ENCODE peak calls at places on chromosomes 3 and 15, in seven cellular contexts. A is breast epithelium, J is fibroblast of lung, U is thoracic aorta, H is astrocyte, X is body of pancreas, Z is bronchial epithelial cell. Q is an unnamed sample.
A peak's percentile ranks its signal among the peaks of the same experiment; 100 is the strongest.

GRCh38 chr3:194321666-194322640 is 29.2 kb downstream of the CPN2 start:
- DNase-seq in X (no peak), H (no peak), J (no peak), U (no peak), Z (no peak), A (no peak), Q (no peak)

GRCh38 chr3:185318136-185318535 is 44.8 kb upstream of the MAP3K13 start:
- DNase-seq in Z (peak; percentile 70), X (no peak), H (peak; percentile 67), J (no peak), U (no peak), A (no peak), Q (no peak)

GRCh38 chr3:9373443-9373842 is 10.6 kb downstream of the THUMPD3 start:
- DNase-seq in X (no peak), A (no peak), Z (no peak), J (no peak), H (no peak), U (no peak), Q (no peak)

GRCh38 chr15:85706779-85707518 is 87.8 kb downstream of the KLHL25 start:
- DNase-seq in A (no peak), Z (no peak), X (peak; percentile 29), J (peak; percentile 64), U (no peak), H (peak; percentile 87), Q (no peak)

GRCh38 chr3:8443829-8444791 is 57.5 kb upstream of the LMCD1 start:
- DNase-seq in H (peak; percentile 99), Z (peak; percentile 98), J (peak; percentile 97), U (peak; percentile 88), A (peak; percentile 94), X (peak; percentile 97), Q (peak; percentile 98)

GRCh38 chr3:134239538-134239937 is 11.1 kb downstream of the RYK start:
- DNase-seq in X (no peak), J (no peak), U (no peak), H (no peak), Z (peak; percentile 67), A (no peak), Q (no peak)

GRCh38 chr15:51367322-51367976 is 26.0 kb downstream of the GLDN start:
- DNase-seq in X (peak; percentile 6), U (no peak), A (no peak), Z (no peak), H (peak; percentile 20), J (no peak), Q (peak; percentile 63)

GRCh38 chr3:38579551-38580449 is 69.7 kb downstream of the SCN5A start:
- DNase-seq in A (no peak), J (peak; percentile 6), Z (no peak), U (no peak), H (peak; percentile 7), X (no peak), Q (peak; percentile 14)

GRCh38 chr3:100335137-100335833 is 728 bp downstream of the NIT2 start:
- DNase-seq in X (no peak), U (no peak), A (no peak), J (peak; percentile 28), Z (peak; percentile 32), H (no peak), Q (peak; percentile 25)

GRCh38 chr3:168251371-168251770 is 155.6 kb upstream of the GOLIM4 start:
- DNase-seq in A (no peak), H (no peak), J (no peak), U (no peak), Z (no peak), X (no peak), Q (no peak)

GRCh38 chr3:44988073-44988472 is 12.0 kb downstream of the EXOSC7 start:
- DNase-seq in X (no peak), U (no peak), H (no peak), A (no peak), J (peak; percentile 17), Z (no peak), Q (no peak)
- TF ChIP-seq CTCF in X (peak; percentile 31), U (peak; percentile 25), H (peak; percentile 54), A (no peak), J (peak; percentile 47), Z (peak; percentile 9), Q (peak; percentile 52)

DNA sequence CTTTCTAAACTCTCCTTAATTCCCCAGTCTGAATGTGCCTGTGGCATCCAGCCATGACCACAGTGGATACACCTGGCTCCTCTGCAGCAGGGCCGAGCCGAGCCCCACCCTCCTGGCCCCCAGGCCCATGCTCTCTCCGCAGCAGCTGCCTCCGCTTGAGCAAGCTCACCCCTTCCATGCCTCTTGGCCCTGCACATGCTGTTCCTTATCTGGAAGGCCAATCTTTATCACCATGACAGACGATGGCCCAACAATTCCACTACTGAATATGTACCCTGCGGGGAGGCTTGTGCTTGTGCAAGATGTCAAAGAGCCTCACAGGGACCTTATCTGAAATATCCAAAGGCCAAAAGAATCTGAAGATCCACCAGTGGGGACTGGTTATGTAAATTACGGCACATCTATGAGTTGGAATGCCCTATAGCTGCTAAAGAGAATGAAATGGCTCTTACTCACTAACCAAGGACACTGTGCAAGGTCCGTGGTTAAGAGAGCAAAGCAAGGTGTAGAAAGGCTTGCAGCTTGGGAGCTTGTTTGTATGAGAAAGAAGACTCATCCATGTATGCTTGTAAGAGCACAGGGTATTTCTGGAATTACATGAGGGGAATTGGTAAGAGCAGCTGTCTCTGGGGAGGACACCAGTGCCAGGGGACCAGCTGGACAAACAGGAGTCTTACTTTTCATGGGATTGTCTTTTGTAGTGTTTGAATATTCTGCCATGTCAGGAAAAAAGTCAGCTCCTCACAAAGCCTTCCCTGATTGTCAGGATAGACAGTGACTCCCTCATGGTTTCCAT is 55.2 kb downstream of the WNT7A start:
- DNase-seq in U (no peak), J (no peak), A (no peak), H (no peak), Z (no peak), X (no peak), Q (no peak)
- H3K4me3 ChIP-seq in U (no peak overlapping the region), J (no peak overlapping the region), A (no peak overlapping the region), H (no peak overlapping the region), Z (no peak overlapping the region), X (no peak overlapping the region), Q (no peak overlapping the region)

GRCh38 chr15:71098920-71099319 is 16.4 kb upstream of the THSD4 start:
- DNase-seq in U (no peak), X (no peak), H (no peak), A (no peak), J (no peak), Z (no peak), Q (no peak)
- TF ChIP-seq CTCF in U (no peak), X (no peak), H (no peak), A (no peak), J (no peak), Z (no peak), Q (no peak)

DNA sequence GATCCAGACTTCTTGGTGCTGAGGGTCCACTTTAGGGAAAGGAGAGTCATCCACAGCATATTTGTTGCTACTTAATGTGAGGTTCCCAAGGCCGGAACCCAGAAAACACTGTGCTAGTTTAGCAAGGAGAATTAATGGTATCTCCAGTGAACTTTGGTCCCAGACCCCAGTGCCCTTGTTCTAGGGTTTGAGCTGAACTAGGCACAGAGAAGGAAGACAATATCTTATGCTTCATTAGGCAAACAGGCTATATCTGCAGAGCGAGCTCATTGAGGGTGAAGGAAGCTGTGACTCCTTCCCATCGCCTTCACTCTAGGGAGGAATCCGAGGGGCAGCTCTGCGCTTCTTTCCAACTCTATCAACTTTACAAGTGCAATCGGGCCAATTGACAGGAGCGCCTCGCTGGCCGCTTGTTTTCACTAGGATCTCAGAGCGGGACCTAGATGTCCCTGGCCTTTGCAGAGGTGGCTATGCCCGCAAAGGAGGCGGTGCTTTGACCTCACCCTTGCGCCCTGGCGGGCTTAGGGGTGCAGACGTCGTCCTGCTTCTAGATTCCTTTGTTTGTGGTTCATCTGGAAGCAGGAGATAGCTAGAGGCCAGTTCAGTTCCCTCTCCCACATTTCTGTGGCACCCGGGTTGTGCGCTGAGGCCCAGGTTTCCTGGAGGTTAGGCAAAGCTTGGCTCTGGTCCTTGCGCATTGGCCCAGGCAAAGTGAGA is 1.0 kb downstream of the PPM1L start:
- DNase-seq in A (no peak), J (no peak), X (peak; percentile 28), U (no peak), H (no peak), Z (no peak), Q (no peak)
- H3K4me3 ChIP-seq in A (peak overlapping the region; percentile 97), J (no peak overlapping the region), X (no peak overlapping the region), U (peak overlapping the region; percentile 95), H (peak overlapping the region; percentile 73), Z (peak overlapping the region; percentile 49), Q (peak overlapping the region; percentile 10)

GRCh38 chr15:69271217-69271616 is 27.5 kb upstream of the PAQR5 start:
- DNase-seq in Z (no peak), A (no peak), U (no peak), J (no peak), H (no peak), X (no peak), Q (no peak)

GRCh38 chr15:69265347-69265955 is 33.3 kb upstream of the PAQR5 start:
- DNase-seq in U (no peak), H (peak; percentile 14), Z (peak; percentile 55), A (no peak), J (peak; percentile 49), X (no peak), Q (peak; percentile 14)
- TF ChIP-seq CTCF in U (peak; percentile 47), H (peak; percentile 40), Z (peak; percentile 40), A (peak; percentile 59), J (peak; percentile 25), X (peak; percentile 62), Q (peak; percentile 33)

DNA sequence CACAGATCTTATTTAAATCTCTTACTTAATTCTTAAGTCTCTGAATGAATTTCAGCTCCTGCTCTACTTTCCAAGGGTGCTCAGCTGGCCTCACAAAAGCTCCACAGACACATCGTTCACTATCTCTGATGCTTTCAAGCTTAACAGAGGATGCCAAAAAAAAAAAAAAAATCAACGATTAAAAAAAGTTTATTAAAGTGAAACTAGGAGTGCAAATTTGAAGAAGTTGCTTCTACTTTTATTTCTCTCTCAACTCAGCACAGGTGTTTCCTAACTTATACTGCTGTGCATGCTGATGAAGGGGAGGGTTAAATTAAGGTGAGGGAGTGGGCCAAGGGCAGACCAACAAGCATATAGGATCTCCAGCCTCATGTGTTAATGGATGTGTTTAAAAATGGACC is 157.2 kb downstream of the TIGIT start:
- DNase-seq in Z (no peak), X (no peak), J (peak; percentile 11), A (no peak), U (no peak), H (no peak), Q (no peak)
- H3K4me3 ChIP-seq in Z (no peak overlapping the region), X (no peak overlapping the region), J (peak overlapping the region; percentile 45), A (peak overlapping the region; percentile 8), U (peak overlapping the region; percentile 57), H (peak overlapping the region; percentile 31), Q (peak overlapping the region; percentile 42)

GRCh38 chr15:41955807-41956525 is 16.4 kb downstream of the EHD4 start:
- DNase-seq in X (peak; percentile 79), H (no peak), U (no peak), Z (no peak), J (no peak), A (no peak), Q (no peak)
- TF ChIP-seq CTCF in X (no peak), H (no peak), U (no peak), Z (no peak), J (no peak), A (no peak), Q (no peak)

Q was measured in foreskin fibroblast.